ENCODE peak calls at places on chromosome 14, in eight cellular contexts. Q is fibroblast of pulmonary artery, R is left lung, U is B cell, J is OCI-LY7, B is omental fat pad, I is tibial artery, O is osteocyte. F is an unnamed sample.

GRCh38 chr14:58401587-58401986 is 5.9 kb downstream of the TOMM20L start:
- DNase-seq in Q (no peak), R (no peak), U (no peak), J (peak), B (no peak), I (no peak), O (no peak), F (no peak)

GRCh38 chr14:96653597-96653996 is 143.6 kb upstream of the VRK1 start:
- DNase-seq in Q (no peak), R (no peak), U (no peak), J (no peak), B (no peak), I (no peak), O (no peak), F (no peak)

GRCh38 chr14:37816135-37816534 is 220.7 kb downstream of the TTC6 start:
- DNase-seq in Q (no peak), R (no peak), U (no peak), J (no peak), B (no peak), I (no peak), O (no peak), F (no peak)

GRCh38 chr14:92646952-92647461 is 101.4 kb downstream of the LGMN start:
- DNase-seq in Q (peak), R (no peak), U (no peak), J (no peak), B (no peak), I (no peak), O (no peak), F (no peak)

GRCh38 chr14:105528197-105528858 is 1.9 kb downstream of the TMEM121 start:
- DNase-seq in Q (peak), R (peak), U (peak), J (peak), B (peak), I (peak), O (peak), F (peak)

GRCh38 chr14:52703225-52703624 is 3.8 kb upstream of the PSMC6 start:
- DNase-seq in Q (peak), R (no peak), U (no peak), J (no peak), B (no peak), I (no peak), O (no peak), F (no peak)

GRCh38 chr14:91714805-91715204 is 17.1 kb downstream of the CATSPERB start:
- DNase-seq in Q (no peak), R (no peak), U (no peak), J (no peak), B (no peak), I (no peak), O (no peak), F (no peak)

GRCh38 chr14:26394114-26394855 is 203.5 kb downstream of the NOVA1 start:
- DNase-seq in Q (peak), R (no peak), U (no peak), J (no peak), B (no peak), I (no peak), O (no peak), F (no peak)

GRCh38 chr14:99816642-99817041 is 23.4 kb downstream of the EML1 start:
- DNase-seq in Q (no peak), R (no peak), U (no peak), J (no peak), B (no peak), I (no peak), O (no peak), F (no peak)

GRCh38 chr14:88695873-88696272 is 96.9 kb downstream of the EML5 start:
- DNase-seq in Q (no peak), R (no peak), U (no peak), J (no peak), B (no peak), I (no peak), O (no peak), F (no peak)

GRCh38 chr14:57275023-57275664 is 6.4 kb downstream of the AP5M1 start:
- DNase-seq in Q (no peak), R (no peak), U (no peak), J (no peak), B (no peak), I (no peak), O (no peak), F (no peak)

GRCh38 chr14:100155881-100156645 is 3.4 kb downstream of the DEGS2 start:
- DNase-seq in Q (no peak), R (no peak), U (no peak), J (no peak), B (no peak), I (no peak), O (no peak), F (no peak)

GRCh38 chr14:79971330-79971729 is 240.0 kb downstream of the DIO2 start:
- DNase-seq in Q (no peak), R (no peak), U (no peak), J (no peak), B (no peak), I (peak), O (no peak), F (no peak)

GRCh38 chr14:56224691-56225681 is 106.8 kb downstream of the PELI2 start:
- DNase-seq in Q (no peak), R (peak), U (no peak), J (no peak), B (no peak), I (no peak), O (no peak), F (no peak)

GRCh38 chr14:51395361-51395849 is 155.4 kb downstream of the TMX1 start:
- DNase-seq in Q (peak), R (peak), U (no peak), J (no peak), B (no peak), I (no peak), O (no peak), F (no peak)

GRCh38 chr14:68278568-68279436 is 459.2 kb downstream of the RAD51B start:
- DNase-seq in Q (peak), R (no peak), U (no peak), J (no peak), B (no peak), I (peak), O (no peak), F (no peak)

GRCh38 chr14:92986254-92987147 is 63.6 kb downstream of the CHGA start:
- DNase-seq in Q (peak), R (no peak), U (no peak), J (no peak), B (no peak), I (peak), O (no peak), F (no peak)

GRCh38 chr14:105076296-105076804 is 11.1 kb upstream of the GPR132 start:
- DNase-seq in Q (no peak), R (peak), U (no peak), J (no peak), B (no peak), I (no peak), O (peak), F (no peak)

GRCh38 chr14:105137481-105138020 is 31.0 kb downstream of the JAG2 start:
- DNase-seq in Q (no peak), R (peak), U (no peak), J (no peak), B (no peak), I (peak), O (no peak), F (no peak)

GRCh38 chr14:91375748-91376452 is 41.7 kb downstream of the CCDC88C start:
- DNase-seq in Q (no peak), R (no peak), U (no peak), J (peak), B (no peak), I (no peak), O (no peak), F (no peak)

GRCh38 chr14:23407516-23408306 is at the start of gene MYH6:
- DNase-seq in Q (no peak), R (peak), U (no peak), J (no peak), B (no peak), I (no peak), O (no peak), F (no peak)

GRCh38 chr14:105534586-105534985 is 8.2 kb downstream of the TMEM121 start:
- DNase-seq in Q (no peak), R (no peak), U (no peak), J (no peak), B (no peak), I (no peak), O (no peak), F (no peak)

GRCh38 chr14:104267895-104268294 is 129.5 kb downstream of the KIF26A start:
- DNase-seq in Q (no peak), R (peak), U (no peak), J (no peak), B (no peak), I (no peak), O (peak), F (no peak)

GRCh38 chr14:95765016-95765415 is 51.1 kb upstream of the TCL1A start:
- DNase-seq in Q (no peak), R (no peak), U (no peak), J (no peak), B (no peak), I (no peak), O (no peak), F (no peak)

GRCh38 chr14:97185186-97185585 is 388.0 kb downstream of the VRK1 start:
- DNase-seq in Q (no peak), R (no peak), U (no peak), J (peak), B (no peak), I (no peak), O (no peak), F (peak)

GRCh38 chr14:33589334-33589733 is 361.5 kb downstream of the EGLN3 start:
- DNase-seq in Q (peak), R (no peak), U (no peak), J (no peak), B (no peak), I (no peak), O (no peak), F (no peak)

GRCh38 chr14:38391334-38391733 is 135.4 kb upstream of the CLEC14A start:
- DNase-seq in Q (peak), R (no peak), U (no peak), J (no peak), B (no peak), I (no peak), O (no peak), F (no peak)

GRCh38 chr14:95953111-95953724 is 76.6 kb downstream of the TUNAR start:
- DNase-seq in Q (peak), R (no peak), U (no peak), J (peak), B (no peak), I (no peak), O (no peak), F (no peak)

GRCh38 chr14:52950898-52951729 is at the start of gene FERMT2:
- DNase-seq in Q (peak), R (peak), U (peak), J (no peak), B (peak), I (peak), O (peak), F (peak)

GRCh38 chr14:71472281-71472960 is 459.8 kb upstream of the RGS6 start:
- DNase-seq in Q (no peak), R (no peak), U (no peak), J (no peak), B (no peak), I (no peak), O (no peak), F (peak)

GRCh38 chr14:23661542-23661941 is 25.4 kb downstream of the DHRS2 start:
- DNase-seq in Q (no peak), R (no peak), U (no peak), J (no peak), B (no peak), I (no peak), O (no peak), F (no peak)

GRCh38 chr14:100421756-100422470 is 98.8 kb downstream of the SLC25A47 start:
- DNase-seq in Q (no peak), R (no peak), U (no peak), J (no peak), B (no peak), I (no peak), O (no peak), F (no peak)

GRCh38 chr14:105844047-105844630 is 317.8 kb downstream of the TMEM121 start:
- DNase-seq in Q (no peak), R (peak), U (no peak), J (peak), B (no peak), I (peak), O (no peak), F (no peak)

GRCh38 chr14:53896773-53897172 is 59.9 kb downstream of the BMP4 start:
- DNase-seq in Q (no peak), R (no peak), U (no peak), J (no peak), B (no peak), I (no peak), O (no peak), F (no peak)

GRCh38 chr14:24409956-24410355 is 11.2 kb downstream of the NYNRIN start:
- DNase-seq in Q (no peak), R (no peak), U (no peak), J (no peak), B (no peak), I (no peak), O (no peak), F (no peak)

GRCh38 chr14:92093320-92093719 is 13.1 kb downstream of the ATXN3 start:
- DNase-seq in Q (peak), R (no peak), U (no peak), J (peak), B (no peak), I (no peak), O (no peak), F (no peak)

DNA sequence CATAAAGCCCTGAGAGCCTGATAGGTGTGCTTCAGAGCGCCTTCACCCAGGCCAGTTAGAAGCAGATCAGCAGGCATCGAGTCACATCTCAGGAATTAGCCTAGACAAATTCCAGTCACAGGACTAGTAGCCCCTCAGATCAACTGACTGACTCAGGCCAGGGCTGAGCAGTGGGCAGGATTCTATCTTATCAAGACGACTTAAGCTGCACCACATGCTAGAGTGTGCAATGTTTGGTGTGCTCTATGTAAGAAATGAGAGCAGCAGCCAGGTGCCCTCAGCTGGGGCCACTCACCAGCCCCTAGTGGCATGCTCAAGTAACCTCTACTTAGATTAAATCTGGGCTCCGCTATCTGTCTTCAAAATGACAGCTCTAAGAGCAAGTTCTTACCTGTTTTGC is 19.7 kb upstream of the NGB start:
- DNase-seq in Q (no peak), R (no peak), U (no peak), J (peak), B (no peak), I (no peak), O (no peak), F (no peak)
- TF ChIP-seq CTCF in Q (no peak), R (no peak), U (no peak), J (peak), B (no peak), I (no peak), O (no peak), F (no peak)

GRCh38 chr14:75147423-75148071 is 20.7 kb upstream of the NEK9 start:
- DNase-seq in Q (peak), R (no peak), U (no peak), J (no peak), B (peak), I (peak), O (peak), F (no peak)
- TF ChIP-seq CTCF in Q (peak), R (no peak), U (no peak), J (peak), B (no peak), I (peak), O (peak), F (peak)

GRCh38 chr14:27528328-27528727 is 930.5 kb upstream of the NOVA1 start:
- DNase-seq in Q (peak), R (no peak), U (no peak), J (no peak), B (no peak), I (no peak), O (no peak), F (no peak)
- TF ChIP-seq CTCF in Q (peak), R (no peak), U (no peak), J (peak), B (no peak), I (no peak), O (peak), F (peak)

DNA sequence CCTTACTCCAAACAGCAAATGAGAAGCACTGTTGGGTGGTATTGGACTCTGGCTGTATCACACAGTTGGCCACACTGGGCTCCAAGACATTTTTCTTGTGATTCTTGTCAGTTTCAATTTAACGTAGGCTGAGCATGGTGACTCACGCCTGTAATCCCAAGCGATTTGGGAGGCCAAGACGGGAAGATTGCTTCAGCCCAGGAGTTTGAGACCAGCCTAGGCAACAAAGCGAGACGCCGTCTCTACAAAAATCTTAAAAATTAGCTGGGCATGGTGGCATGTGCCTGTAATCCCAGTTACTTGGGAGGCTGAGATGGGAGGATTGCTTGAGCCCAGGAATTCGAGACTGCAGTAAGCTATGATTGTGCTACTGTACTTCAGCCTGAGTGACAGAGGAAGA is 35.3 kb upstream of the PLEKHD1 start:
- DNase-seq in Q (no peak), R (no peak), U (no peak), J (no peak), B (no peak), I (no peak), O (no peak), F (no peak)
- TF ChIP-seq CTCF in Q (no peak), R (no peak), U (no peak), J (no peak), B (no peak), I (no peak), O (no peak), F (no peak)

DNA sequence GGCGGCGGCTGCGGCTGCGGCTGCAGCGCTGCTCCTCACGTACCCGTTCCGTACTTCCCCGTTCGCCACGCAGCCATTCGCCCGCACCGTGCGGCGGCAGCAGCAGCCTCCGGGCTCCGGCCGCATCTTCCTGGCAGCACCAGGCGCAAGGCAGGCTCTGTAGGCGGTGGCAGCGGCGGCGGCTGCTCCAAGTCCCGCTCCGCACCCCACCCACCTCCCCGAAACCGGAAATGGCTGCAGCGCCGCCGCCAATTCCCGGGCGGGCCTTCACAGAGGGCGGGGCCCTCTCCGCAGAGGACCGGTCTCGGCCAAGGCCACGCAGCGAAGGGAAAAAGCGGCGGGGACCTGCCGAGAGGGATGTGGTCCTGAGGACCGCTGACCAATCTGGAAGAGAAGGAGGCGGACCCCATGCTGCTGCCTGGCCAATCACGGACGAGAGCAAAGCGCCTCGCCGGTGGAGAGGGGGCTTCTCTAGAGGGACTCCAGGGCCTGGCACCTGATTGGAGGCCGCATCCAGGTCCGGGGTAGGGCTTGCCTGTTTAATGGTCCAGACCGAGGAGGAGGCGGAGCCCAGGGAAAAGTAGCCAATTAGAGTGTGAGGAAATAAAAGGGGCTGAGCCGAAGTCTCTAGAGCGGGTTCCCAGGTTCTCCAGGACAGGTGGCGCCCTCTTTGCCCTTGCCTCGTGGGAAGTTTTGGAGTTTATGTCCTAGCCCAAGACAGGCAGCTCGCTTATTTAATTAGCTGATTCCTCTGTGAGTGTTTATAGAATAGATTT is at the start of gene SPTLC2:
- DNase-seq in Q (peak), R (peak), U (peak), J (peak), B (peak), I (peak), O (peak), F (peak)
- TF ChIP-seq CTCF in Q (no peak), R (no peak), U (no peak), J (peak), B (no peak), I (peak), O (no peak), F (peak)

DNA sequence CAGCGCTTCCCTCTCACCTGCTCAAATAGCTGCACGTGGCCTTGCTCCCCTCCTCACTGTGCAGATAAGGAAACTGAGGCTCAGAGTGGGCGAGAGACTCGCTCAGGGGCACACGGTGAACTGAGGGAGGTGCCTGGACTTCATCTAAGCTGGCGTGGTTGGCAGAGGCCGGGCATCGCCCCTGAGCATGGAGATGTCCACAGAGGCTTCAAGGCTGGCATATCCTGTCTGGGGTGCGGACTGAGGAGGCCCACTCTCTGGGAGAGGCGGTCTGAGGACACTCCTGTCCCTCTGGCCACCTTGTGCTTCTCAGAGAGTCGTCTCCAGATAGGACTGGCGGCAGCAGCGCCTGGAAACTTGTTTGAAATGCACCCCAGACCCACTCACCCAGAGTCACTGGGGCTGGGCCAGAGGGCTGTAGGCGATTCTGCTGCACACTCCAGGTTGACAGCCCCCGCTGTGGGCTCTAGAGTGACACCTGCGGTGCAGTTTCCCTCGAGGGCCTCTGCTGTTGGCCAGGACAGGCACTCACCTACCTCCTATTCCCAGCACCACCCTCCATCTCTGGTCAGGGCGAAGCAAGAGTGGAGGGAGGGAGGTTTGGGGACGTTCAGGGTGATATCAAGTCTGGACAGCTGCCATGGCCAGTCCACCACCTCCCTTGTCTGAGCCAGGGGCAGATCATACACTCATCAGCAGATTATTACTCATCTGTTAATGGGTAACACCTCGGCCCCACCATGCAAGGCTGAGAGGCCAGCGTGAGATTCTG is 11.2 kb upstream of the LBHD2 start:
- DNase-seq in Q (no peak), R (no peak), U (no peak), J (no peak), B (no peak), I (no peak), O (no peak), F (no peak)
- TF ChIP-seq CTCF in Q (no peak), R (no peak), U (no peak), J (no peak), B (no peak), I (no peak), O (no peak), F (peak)